ENCODE peak calls at places on chromosomes 3 and 15, in five cellular contexts. One of them, this sample, is unnamed.

GRCh38 chr15:93235926-93236781 is 147.1 kb upstream of the RGMA start:
- DNase-seq in esophagus squamous epithelium: no peak
- DNase-seq in HCT116: no peak
- DNase-seq in erythroblast: no peak
- DNase-seq in sigmoid colon: peak
- DNase-seq in this sample: no peak

GRCh38 chr3:14151471-14152083 is 26.7 kb downstream of the TMEM43 start:
- DNase-seq in esophagus squamous epithelium: no peak
- DNase-seq in HCT116: no peak
- DNase-seq in erythroblast: no peak
- DNase-seq in sigmoid colon: no peak
- DNase-seq in this sample: no peak

GRCh38 chr3:49673131-49673714 is 928 bp upstream of the APEH start:
- DNase-seq in esophagus squamous epithelium: no peak
- DNase-seq in HCT116: peak
- DNase-seq in erythroblast: no peak
- DNase-seq in sigmoid colon: no peak
- DNase-seq in this sample: no peak

GRCh38 chr15:101615414-101615985 is 36.7 kb downstream of the TM2D3 start:
- DNase-seq in esophagus squamous epithelium: no peak
- DNase-seq in HCT116: no peak
- DNase-seq in erythroblast: no peak
- DNase-seq in sigmoid colon: no peak
- DNase-seq in this sample: no peak

GRCh38 chr3:50319872-50320625 is 2.5 kb downstream of the HYAL2 start:
- DNase-seq in esophagus squamous epithelium: no peak
- DNase-seq in HCT116: no peak
- DNase-seq in erythroblast: no peak
- DNase-seq in sigmoid colon: no peak
- DNase-seq in this sample: no peak

GRCh38 chr3:72255736-72256559 is 471.0 kb upstream of the PROK2 start:
- DNase-seq in esophagus squamous epithelium: no peak
- DNase-seq in HCT116: no peak
- DNase-seq in erythroblast: no peak
- DNase-seq in sigmoid colon: peak
- DNase-seq in this sample: no peak

GRCh38 chr15:75362642-75363249 is 5.7 kb downstream of the MAN2C1 start:
- DNase-seq in esophagus squamous epithelium: no peak
- DNase-seq in HCT116: no peak
- DNase-seq in erythroblast: no peak
- DNase-seq in sigmoid colon: no peak
- DNase-seq in this sample: no peak

GRCh38 chr15:40098489-40099261 is 10.0 kb downstream of the BMF start:
- DNase-seq in esophagus squamous epithelium: no peak
- DNase-seq in HCT116: no peak
- DNase-seq in erythroblast: peak
- DNase-seq in sigmoid colon: peak
- DNase-seq in this sample: peak

GRCh38 chr3:30311781-30312180 is 294.6 kb upstream of the TGFBR2 start:
- DNase-seq in esophagus squamous epithelium: no peak
- DNase-seq in HCT116: no peak
- DNase-seq in erythroblast: no peak
- DNase-seq in sigmoid colon: peak
- DNase-seq in this sample: no peak

GRCh38 chr3:55362206-55362960 is 124.7 kb downstream of the WNT5A start:
- DNase-seq in esophagus squamous epithelium: no peak
- DNase-seq in HCT116: no peak
- DNase-seq in erythroblast: no peak
- DNase-seq in sigmoid colon: no peak
- DNase-seq in this sample: no peak

GRCh38 chr15:93823971-93824866 is 407.1 kb upstream of the MCTP2 start:
- DNase-seq in esophagus squamous epithelium: no peak
- DNase-seq in HCT116: no peak
- DNase-seq in erythroblast: no peak
- DNase-seq in sigmoid colon: no peak
- DNase-seq in this sample: no peak

GRCh38 chr15:38066612-38067011 is 132.2 kb downstream of the TMCO5A start:
- DNase-seq in esophagus squamous epithelium: no peak
- DNase-seq in HCT116: no peak
- DNase-seq in erythroblast: no peak
- DNase-seq in sigmoid colon: no peak
- DNase-seq in this sample: no peak

GRCh38 chr15:38070778-38071177 is 136.3 kb downstream of the TMCO5A start:
- DNase-seq in esophagus squamous epithelium: no peak
- DNase-seq in HCT116: no peak
- DNase-seq in erythroblast: no peak
- DNase-seq in sigmoid colon: no peak
- DNase-seq in this sample: no peak

GRCh38 chr15:38068600-38068999 is 134.2 kb downstream of the TMCO5A start:
- DNase-seq in esophagus squamous epithelium: no peak
- DNase-seq in HCT116: no peak
- DNase-seq in erythroblast: no peak
- DNase-seq in sigmoid colon: no peak
- DNase-seq in this sample: no peak

GRCh38 chr15:38069506-38069905 is 135.1 kb downstream of the TMCO5A start:
- DNase-seq in esophagus squamous epithelium: no peak
- DNase-seq in HCT116: no peak
- DNase-seq in erythroblast: peak
- DNase-seq in sigmoid colon: peak
- DNase-seq in this sample: peak

GRCh38 chr15:38069001-38069400 is 134.6 kb downstream of the TMCO5A start:
- DNase-seq in esophagus squamous epithelium: no peak
- DNase-seq in HCT116: no peak
- DNase-seq in erythroblast: peak
- DNase-seq in sigmoid colon: no peak
- DNase-seq in this sample: peak
- TF ChIP-seq POLR2A in esophagus squamous epithelium: no peak
- TF ChIP-seq POLR2A in HCT116: no peak
- TF ChIP-seq POLR2A in erythroblast: no peak
- TF ChIP-seq POLR2A in sigmoid colon: no peak
- TF ChIP-seq POLR2A in this sample: no peak

GRCh38 chr3:112078125-112079083 is 7.8 kb upstream of the C3orf52 start:
- DNase-seq in esophagus squamous epithelium: no peak
- DNase-seq in HCT116: no peak
- DNase-seq in erythroblast: no peak
- DNase-seq in sigmoid colon: no peak
- DNase-seq in this sample: no peak

GRCh38 chr3:112074006-112074405 is 12.2 kb upstream of the C3orf52 start:
- DNase-seq in esophagus squamous epithelium: no peak
- DNase-seq in HCT116: no peak
- DNase-seq in erythroblast: no peak
- DNase-seq in sigmoid colon: no peak
- DNase-seq in this sample: no peak

GRCh38 chr3:112074616-112075497 is 11.3 kb upstream of the C3orf52 start:
- DNase-seq in esophagus squamous epithelium: no peak
- DNase-seq in HCT116: peak
- DNase-seq in erythroblast: no peak
- DNase-seq in sigmoid colon: no peak
- DNase-seq in this sample: peak
- TF ChIP-seq POLR2A in esophagus squamous epithelium: no peak
- TF ChIP-seq POLR2A in HCT116: no peak
- TF ChIP-seq POLR2A in erythroblast: no peak
- TF ChIP-seq POLR2A in sigmoid colon: no peak
- TF ChIP-seq POLR2A in this sample: no peak

GRCh38 chr3:12484198-12484982 is at the start of gene TSEN2:
- DNase-seq in esophagus squamous epithelium: peak
- DNase-seq in HCT116: peak
- DNase-seq in erythroblast: peak
- DNase-seq in sigmoid colon: peak
- DNase-seq in this sample: peak
- TF ChIP-seq POLR2A in esophagus squamous epithelium: peak
- TF ChIP-seq POLR2A in HCT116: peak
- TF ChIP-seq POLR2A in erythroblast: peak
- TF ChIP-seq POLR2A in sigmoid colon: peak
- TF ChIP-seq POLR2A in this sample: peak

DNA sequence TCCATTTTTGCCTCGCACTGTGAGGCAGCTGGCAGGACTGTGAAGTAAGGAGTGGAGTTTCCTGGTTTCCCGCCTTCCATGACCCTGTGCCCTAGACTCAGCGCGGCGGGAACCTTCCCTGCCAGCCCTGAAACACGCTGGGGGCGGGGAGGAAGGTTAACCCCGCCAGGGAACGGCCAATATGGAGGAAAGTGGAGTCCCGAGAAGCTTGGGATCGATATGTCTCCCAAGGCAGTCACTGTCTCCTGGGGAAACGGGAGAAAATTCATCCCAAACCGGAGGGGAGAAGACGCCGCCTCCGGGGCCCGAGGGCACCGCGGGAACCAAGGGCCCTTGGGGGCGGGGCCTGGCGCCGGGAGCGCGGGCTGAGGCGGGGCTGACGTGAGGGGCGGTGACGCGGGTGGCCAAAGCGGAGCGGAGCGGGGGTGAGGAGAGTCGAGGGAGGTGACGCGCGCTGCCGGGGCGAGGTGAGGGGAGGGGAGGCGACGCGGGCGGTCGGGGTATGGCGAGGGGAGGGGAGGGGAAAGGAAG is at the start of gene HMCES:
- DNase-seq in esophagus squamous epithelium: peak
- DNase-seq in HCT116: peak
- DNase-seq in erythroblast: peak
- DNase-seq in sigmoid colon: peak
- DNase-seq in this sample: peak
- TF ChIP-seq POLR2A in esophagus squamous epithelium: peak
- TF ChIP-seq POLR2A in HCT116: no peak
- TF ChIP-seq POLR2A in erythroblast: peak
- TF ChIP-seq POLR2A in sigmoid colon: peak
- TF ChIP-seq POLR2A in this sample: peak

This sample was measured in H54.